ENCODE peak calls at places on chromosomes 1 and 21, in nine cellular contexts. G is neural progenitor cell, N is IMR-90, O is esophagus muscularis mucosa, T is ovary, P is endodermal cell, U is spleen, C is tibial nerve, Q is A549. X is an unnamed sample.

GRCh38 chr1:63041660-63042059 is 257.7 kb downstream of the ATG4C start:
- DNase-seq in G (no peak), N (no peak), O (no peak), T (no peak), P (no peak), U (no peak), C (no peak), Q (no peak), X (no peak)

GRCh38 chr1:225842074-225842473 is 32.1 kb downstream of the EPHX1 start:
- DNase-seq in G (no peak), N (no peak), O (no peak), T (no peak), P (peak), U (peak), C (no peak), Q (no peak), X (no peak)

GRCh38 chr1:52460686-52461085 is 56.3 kb downstream of the PRPF38A start:
- DNase-seq in G (no peak), N (peak), O (no peak), T (no peak), P (no peak), U (no peak), C (no peak), Q (peak), X (no peak)

GRCh38 chr1:75554870-75555269 is 56.0 kb downstream of the SLC44A5 start:
- DNase-seq in G (no peak), N (no peak), O (no peak), T (no peak), P (no peak), U (no peak), C (no peak), Q (no peak), X (no peak)

GRCh38 chr1:56362994-56363770 is 216.2 kb downstream of the PLPP3 start:
- DNase-seq in G (no peak), N (no peak), O (no peak), T (no peak), P (no peak), U (no peak), C (no peak), Q (no peak), X (no peak)

GRCh38 chr1:17265162-17265561 is 16.3 kb downstream of the PADI3 start:
- DNase-seq in G (peak), N (peak), O (no peak), T (no peak), P (peak), U (no peak), C (no peak), Q (peak), X (no peak)

GRCh38 chr1:51870603-51871350 is 7.8 kb downstream of the NRDC start:
- DNase-seq in G (no peak), N (no peak), O (no peak), T (no peak), P (no peak), U (no peak), C (no peak), Q (no peak), X (no peak)

GRCh38 chr1:1250828-1251284 is 4.3 kb upstream of the C1QTNF12 start:
- DNase-seq in G (no peak), N (no peak), O (no peak), T (no peak), P (no peak), U (peak), C (no peak), Q (no peak), X (peak)

GRCh38 chr21:15688809-15689208 is 41.0 kb upstream of the USP25 start:
- DNase-seq in G (no peak), N (no peak), O (no peak), T (no peak), P (no peak), U (no peak), C (no peak), Q (no peak), X (no peak)

GRCh38 chr1:1777510-1777909 is 760 bp downstream of the NADK start:
- DNase-seq in G (peak), N (no peak), O (no peak), T (peak), P (no peak), U (no peak), C (peak), Q (no peak), X (no peak)

GRCh38 chr1:94339229-94339927 is 78.8 kb upstream of the ABCD3 start:
- DNase-seq in G (no peak), N (no peak), O (no peak), T (no peak), P (no peak), U (no peak), C (no peak), Q (no peak), X (no peak)

GRCh38 chr1:74681001-74681400 is 7.4 kb upstream of the ERICH3 start:
- DNase-seq in G (no peak), N (no peak), O (no peak), T (no peak), P (no peak), U (no peak), C (no peak), Q (no peak), X (no peak)

GRCh38 chr21:43727571-43728466 is 8.9 kb downstream of the PDXK start:
- DNase-seq in G (no peak), N (peak), O (no peak), T (peak), P (peak), U (peak), C (no peak), Q (peak), X (no peak)

GRCh38 chr1:207885129-207886032 is 25.5 kb downstream of the CD34 start:
- DNase-seq in G (peak), N (peak), O (peak), T (peak), P (peak), U (peak), C (peak), Q (peak), X (peak)

GRCh38 chr1:116909511-116910378 is at the start of gene PTGFRN:
- DNase-seq in G (peak), N (peak), O (no peak), T (peak), P (peak), U (peak), C (no peak), Q (peak), X (peak)

GRCh38 chr1:18572022-18572920 is 58.4 kb upstream of the PAX7 start:
- DNase-seq in G (no peak), N (no peak), O (no peak), T (no peak), P (no peak), U (no peak), C (no peak), Q (no peak), X (no peak)

GRCh38 chr1:223887724-223888428 is 42.1 kb upstream of the TP53BP2 start:
- DNase-seq in G (no peak), N (peak), O (no peak), T (no peak), P (no peak), U (no peak), C (no peak), Q (peak), X (no peak)

GRCh38 chr1:32830092-32830852 is 12.8 kb downstream of the S100PBP start:
- DNase-seq in G (no peak), N (no peak), O (no peak), T (no peak), P (no peak), U (no peak), C (no peak), Q (no peak), X (no peak)

GRCh38 chr1:99441234-99442095 is 177.2 kb downstream of the PLPPR4 start:
- DNase-seq in G (no peak), N (peak), O (no peak), T (no peak), P (no peak), U (no peak), C (no peak), Q (no peak), X (no peak)

GRCh38 chr1:6496360-6496704 is 4.9 kb upstream of the PLEKHG5 start:
- DNase-seq in G (peak), N (no peak), O (no peak), T (no peak), P (peak), U (no peak), C (no peak), Q (no peak), X (no peak)

GRCh38 chr21:32457360-32457840 is 44.9 kb downstream of the EVA1C start:
- DNase-seq in G (no peak), N (peak), O (no peak), T (peak), P (no peak), U (peak), C (no peak), Q (peak), X (no peak)

GRCh38 chr21:14584357-14585095 is 38.4 kb upstream of the SAMSN1 start:
- DNase-seq in G (no peak), N (no peak), O (no peak), T (no peak), P (no peak), U (no peak), C (no peak), Q (no peak), X (no peak)

GRCh38 chr1:27643626-27644368 is 8.8 kb upstream of the FGR start:
- DNase-seq in G (peak), N (peak), O (no peak), T (no peak), P (peak), U (peak), C (no peak), Q (peak), X (peak)

GRCh38 chr21:44301961-44302406 is 2.1 kb downstream of the PFKL start:
- DNase-seq in G (no peak), N (no peak), O (no peak), T (no peak), P (no peak), U (no peak), C (no peak), Q (no peak), X (no peak)

GRCh38 chr1:224670506-224670905 is 54.4 kb downstream of the CNIH3 start:
- DNase-seq in G (no peak), N (peak), O (no peak), T (no peak), P (no peak), U (no peak), C (no peak), Q (no peak), X (no peak)

GRCh38 chr1:243269461-243269801 is 13.6 kb downstream of the SDCCAG8 start:
- DNase-seq in G (no peak), N (no peak), O (no peak), T (no peak), P (no peak), U (no peak), C (no peak), Q (no peak), X (no peak)

GRCh38 chr1:181141431-181141910 is 53.0 kb downstream of the IER5 start:
- DNase-seq in G (no peak), N (peak), O (no peak), T (no peak), P (no peak), U (peak), C (no peak), Q (peak), X (no peak)

GRCh38 chr1:226530591-226530990 is 18.0 kb upstream of the STUM start:
- DNase-seq in G (no peak), N (no peak), O (no peak), T (no peak), P (no peak), U (no peak), C (no peak), Q (no peak), X (no peak)

GRCh38 chr1:20076695-20077461 is 6.9 kb downstream of the PLA2G5 start:
- DNase-seq in G (no peak), N (no peak), O (no peak), T (no peak), P (no peak), U (no peak), C (no peak), Q (no peak), X (no peak)

GRCh38 chr1:212062832-212063438 is 27.4 kb downstream of the DTL start:
- DNase-seq in G (peak), N (peak), O (no peak), T (no peak), P (no peak), U (no peak), C (no peak), Q (peak), X (no peak)

GRCh38 chr1:196409586-196409985 is 198.7 kb downstream of the KCNT2 start:
- DNase-seq in G (no peak), N (peak), O (no peak), T (no peak), P (no peak), U (no peak), C (no peak), Q (no peak), X (no peak)

GRCh38 chr1:200428482-200429205 is 18.8 kb upstream of the ZNF281 start:
- DNase-seq in G (no peak), N (peak), O (no peak), T (no peak), P (no peak), U (no peak), C (no peak), Q (no peak), X (no peak)

GRCh38 chr1:153525088-153525713 is 10.6 kb downstream of the S100A6 start:
- DNase-seq in G (no peak), N (peak), O (no peak), T (peak), P (peak), U (peak), C (no peak), Q (no peak), X (no peak)

GRCh38 chr1:159556931-159557369 is 21.1 kb upstream of the OR10J5 start:
- DNase-seq in G (no peak), N (no peak), O (no peak), T (no peak), P (peak), U (no peak), C (no peak), Q (no peak), X (no peak)

GRCh38 chr1:116393015-116393414 is 20.0 kb downstream of the ATP1A1 start:
- DNase-seq in G (no peak), N (no peak), O (no peak), T (no peak), P (no peak), U (no peak), C (no peak), Q (no peak), X (no peak)

GRCh38 chr1:31182352-31182751 is 57.3 kb downstream of the NKAIN1 start:
- DNase-seq in G (peak), N (peak), O (no peak), T (peak), P (peak), U (peak), C (peak), Q (peak), X (peak)

GRCh38 chr1:60809204-60809985 is 273.0 kb upstream of the NFIA start:
- DNase-seq in G (peak), N (peak), O (no peak), T (no peak), P (no peak), U (no peak), C (no peak), Q (no peak), X (no peak)

DNA sequence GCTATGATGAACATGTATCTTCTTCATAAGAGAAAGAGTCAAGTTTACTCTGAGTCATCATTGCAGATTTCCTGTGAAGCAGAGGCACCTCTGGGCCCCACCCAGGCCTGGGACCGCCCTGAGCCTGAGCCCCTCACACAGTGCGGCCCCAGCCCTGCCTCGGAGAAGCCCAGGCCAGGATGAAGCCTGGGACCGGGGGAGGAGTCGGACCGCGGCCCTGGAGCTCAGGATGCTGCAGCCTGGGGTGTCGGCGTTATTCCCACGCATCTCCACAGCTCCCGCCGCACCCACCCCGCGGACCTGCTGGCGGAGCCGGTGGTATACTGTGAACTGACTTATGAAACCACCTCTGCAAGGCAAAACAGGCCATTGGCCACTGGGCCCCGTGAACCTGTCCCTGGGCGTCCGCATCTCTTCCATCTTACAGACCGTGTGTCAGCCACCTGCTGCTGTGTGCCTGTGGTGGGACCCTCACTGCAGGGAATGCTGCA is 2.4 kb upstream of the COL6A1 start:
- DNase-seq in G (no peak), N (no peak), O (no peak), T (peak), P (peak), U (peak), C (no peak), Q (no peak), X (no peak)
- H3K27ac ChIP-seq in G (no peak), N (no peak), O (peak), T (peak), P (no peak), U (no peak), C (no peak), Q (no peak), X (no peak)

GRCh38 chr1:201748331-201748730 is 80.6 kb upstream of the IPO9 start:
- DNase-seq in G (peak), N (peak), O (no peak), T (no peak), P (peak), U (no peak), C (no peak), Q (peak), X (no peak)

GRCh38 chr1:201751872-201752271 is 77.1 kb upstream of the IPO9 start:
- DNase-seq in G (peak), N (peak), O (no peak), T (no peak), P (no peak), U (no peak), C (no peak), Q (no peak), X (no peak)

GRCh38 chr1:201750120-201750519 is 78.8 kb upstream of the IPO9 start:
- DNase-seq in G (no peak), N (peak), O (no peak), T (no peak), P (no peak), U (no peak), C (no peak), Q (no peak), X (no peak)

GRCh38 chr1:201750934-201751333 is 78.0 kb upstream of the IPO9 start:
- DNase-seq in G (no peak), N (peak), O (no peak), T (no peak), P (no peak), U (no peak), C (no peak), Q (no peak), X (no peak)

GRCh38 chr1:201749059-201749458 is 79.9 kb upstream of the IPO9 start:
- DNase-seq in G (no peak), N (no peak), O (no peak), T (no peak), P (no peak), U (no peak), C (no peak), Q (no peak), X (no peak)
- H3K27ac ChIP-seq in G (peak), N (peak), O (no peak), T (no peak), P (no peak), U (no peak), C (no peak), Q (peak), X (no peak)

GRCh38 chr1:84675631-84676030 is 14.6 kb downstream of the SSX2IP start:
- DNase-seq in G (no peak), N (no peak), O (no peak), T (no peak), P (no peak), U (no peak), C (no peak), Q (no peak), X (no peak)

GRCh38 chr1:84674021-84674420 is 16.2 kb downstream of the SSX2IP start:
- DNase-seq in G (no peak), N (no peak), O (no peak), T (no peak), P (no peak), U (no peak), C (no peak), Q (no peak), X (no peak)

GRCh38 chr1:84677415-84678099 is 12.7 kb downstream of the SSX2IP start:
- DNase-seq in G (no peak), N (no peak), O (no peak), T (no peak), P (no peak), U (no peak), C (no peak), Q (no peak), X (no peak)

GRCh38 chr1:84672080-84672735 is 18.1 kb downstream of the SSX2IP start:
- DNase-seq in G (no peak), N (no peak), O (no peak), T (no peak), P (no peak), U (no peak), C (no peak), Q (no peak), X (no peak)

DNA sequence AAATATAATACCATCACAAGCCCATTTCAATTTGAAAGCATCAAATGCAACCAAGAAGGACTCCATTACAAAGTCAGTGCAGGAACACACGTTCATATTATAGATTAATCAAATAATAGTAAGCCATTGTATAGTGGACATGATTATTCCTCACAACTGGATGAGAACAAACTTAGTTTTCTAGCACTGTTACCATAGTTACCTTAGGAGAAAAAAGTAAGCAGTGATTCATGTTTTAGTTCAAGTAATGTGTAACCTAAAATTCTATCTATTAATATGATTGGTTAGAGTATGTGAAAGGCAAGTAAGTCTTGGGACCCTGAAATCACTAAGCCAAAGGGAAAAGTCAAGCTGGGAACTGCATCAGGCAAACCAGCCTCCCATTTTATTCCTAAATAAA is 15.2 kb downstream of the SSX2IP start:
- DNase-seq in G (no peak), N (peak), O (no peak), T (no peak), P (no peak), U (no peak), C (no peak), Q (no peak), X (no peak)
- H3K27ac ChIP-seq in G (no peak), N (no peak), O (no peak), T (no peak), P (no peak), U (no peak), C (no peak), Q (no peak), X (no peak)

GRCh38 chr21:41359289-41359688 is 2.5 kb upstream of the MX2 start:
- DNase-seq in G (peak), N (no peak), O (no peak), T (no peak), P (peak), U (peak), C (no peak), Q (no peak), X (no peak)
- H3K27ac ChIP-seq in G (no peak), N (no peak), O (no peak), T (no peak), P (no peak), U (no peak), C (no peak), Q (no peak), X (no peak)

DNA sequence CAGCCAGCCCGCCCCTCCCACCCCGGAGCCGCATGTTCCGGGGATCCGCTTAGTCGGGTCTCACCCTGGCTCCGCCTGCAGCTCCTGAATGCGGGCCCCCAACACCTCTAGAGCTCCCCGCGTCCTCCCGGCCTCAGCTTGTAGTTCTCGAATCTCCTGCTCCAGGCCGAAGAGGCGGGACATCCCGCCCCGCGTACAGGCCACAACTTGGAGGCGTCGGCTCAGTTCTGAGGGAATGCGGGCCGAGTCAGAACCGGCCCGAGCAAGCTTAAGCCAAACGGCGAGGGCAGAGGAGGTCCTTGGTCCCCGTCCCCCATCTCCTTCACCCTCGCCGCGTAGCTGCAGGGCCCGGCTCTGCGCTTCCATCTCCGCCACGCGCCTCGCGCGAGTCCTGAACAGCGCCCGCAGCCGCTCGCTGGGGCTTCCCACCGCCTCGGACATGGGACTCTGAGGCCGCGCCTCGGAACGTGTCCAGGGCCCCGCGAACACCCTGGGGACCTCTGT is 911 bp downstream of the CCDC17 start:
- DNase-seq in G (peak), N (no peak), O (no peak), T (peak), P (peak), U (no peak), C (no peak), Q (no peak), X (no peak)
- H3K27ac ChIP-seq in G (peak), N (no peak), O (peak), T (peak), P (peak), U (no peak), C (no peak), Q (no peak), X (no peak)

X was measured in CD4-positive, alpha-beta T cell.